ENCODE peak calls at places on chromosome 15, in six cellular contexts. One of them, this sample, is unnamed.

GRCh38 chr15:100714034-100714748 is 111.8 kb downstream of the ASB7 start:
- DNase-seq in hippocampal formation: no peak
- DNase-seq in upper lobe of right lung: no peak
- DNase-seq in Panc1: no peak
- DNase-seq in effector memory CD8-positive, alpha-beta T cell: no peak
- DNase-seq in NCI-H345: no peak
- DNase-seq in this sample: no peak

GRCh38 chr15:32014953-32015352 is 15.4 kb upstream of the CHRNA7 start:
- DNase-seq in hippocampal formation: no peak
- DNase-seq in NCI-H345: no peak
- DNase-seq in upper lobe of right lung: no peak
- DNase-seq in Panc1: no peak
- DNase-seq in effector memory CD8-positive, alpha-beta T cell: no peak
- DNase-seq in this sample: no peak

GRCh38 chr15:88834211-88834812 is 31.1 kb downstream of the ACAN start:
- DNase-seq in Panc1: no peak
- DNase-seq in NCI-H345: no peak
- DNase-seq in hippocampal formation: peak
- DNase-seq in effector memory CD8-positive, alpha-beta T cell: no peak
- DNase-seq in upper lobe of right lung: no peak
- DNase-seq in this sample: no peak

GRCh38 chr15:68113273-68113672 is 59.2 kb downstream of the PIAS1 start:
- DNase-seq in Panc1: no peak
- DNase-seq in hippocampal formation: no peak
- DNase-seq in upper lobe of right lung: no peak
- DNase-seq in NCI-H345: no peak
- DNase-seq in effector memory CD8-positive, alpha-beta T cell: no peak
- DNase-seq in this sample: no peak

GRCh38 chr15:80202641-80203360 is 49.2 kb downstream of the CTXND1 start:
- DNase-seq in effector memory CD8-positive, alpha-beta T cell: no peak
- DNase-seq in Panc1: no peak
- DNase-seq in upper lobe of right lung: no peak
- DNase-seq in hippocampal formation: no peak
- DNase-seq in NCI-H345: no peak
- DNase-seq in this sample: no peak

GRCh38 chr15:28243399-28243798 is 78.6 kb downstream of the HERC2 start:
- DNase-seq in NCI-H345: no peak
- DNase-seq in hippocampal formation: no peak
- DNase-seq in upper lobe of right lung: no peak
- DNase-seq in Panc1: no peak
- DNase-seq in effector memory CD8-positive, alpha-beta T cell: no peak
- DNase-seq in this sample: no peak

GRCh38 chr15:53446376-53446775 is 313.1 kb downstream of the WDR72 start:
- DNase-seq in hippocampal formation: no peak
- DNase-seq in NCI-H345: peak
- DNase-seq in Panc1: no peak
- DNase-seq in effector memory CD8-positive, alpha-beta T cell: no peak
- DNase-seq in upper lobe of right lung: no peak
- DNase-seq in this sample: no peak

GRCh38 chr15:89361451-89362202 is 27.0 kb upstream of the POLG start:
- DNase-seq in upper lobe of right lung: peak
- DNase-seq in effector memory CD8-positive, alpha-beta T cell: peak
- DNase-seq in NCI-H345: no peak
- DNase-seq in Panc1: no peak
- DNase-seq in hippocampal formation: no peak
- DNase-seq in this sample: peak

GRCh38 chr15:66293085-66293418 is 316 bp upstream of the DIS3L start:
- DNase-seq in NCI-H345: no peak
- DNase-seq in upper lobe of right lung: no peak
- DNase-seq in effector memory CD8-positive, alpha-beta T cell: no peak
- DNase-seq in Panc1: no peak
- DNase-seq in hippocampal formation: no peak
- DNase-seq in this sample: peak

GRCh38 chr15:33699691-33700447 is 268.4 kb upstream of the CHRM5 start:
- DNase-seq in Panc1: no peak
- DNase-seq in effector memory CD8-positive, alpha-beta T cell: no peak
- DNase-seq in hippocampal formation: no peak
- DNase-seq in NCI-H345: no peak
- DNase-seq in upper lobe of right lung: no peak
- DNase-seq in this sample: peak

GRCh38 chr15:94704421-94704820 is 473.1 kb downstream of the MCTP2 start:
- DNase-seq in NCI-H345: no peak
- DNase-seq in Panc1: no peak
- DNase-seq in hippocampal formation: no peak
- DNase-seq in effector memory CD8-positive, alpha-beta T cell: no peak
- DNase-seq in upper lobe of right lung: no peak
- DNase-seq in this sample: no peak

GRCh38 chr15:89129816-89130134 is 41.5 kb downstream of the ABHD2 start:
- DNase-seq in Panc1: no peak
- DNase-seq in NCI-H345: no peak
- DNase-seq in hippocampal formation: no peak
- DNase-seq in effector memory CD8-positive, alpha-beta T cell: no peak
- DNase-seq in upper lobe of right lung: no peak
- DNase-seq in this sample: no peak

GRCh38 chr15:92819312-92820232 is 80.6 kb upstream of the CHD2 start:
- DNase-seq in Panc1: no peak
- DNase-seq in NCI-H345: peak
- DNase-seq in hippocampal formation: peak
- DNase-seq in upper lobe of right lung: no peak
- DNase-seq in effector memory CD8-positive, alpha-beta T cell: no peak
- DNase-seq in this sample: no peak

GRCh38 chr15:37028609-37029287 is 71.6 kb downstream of the MEIS2 start:
- DNase-seq in upper lobe of right lung: no peak
- DNase-seq in NCI-H345: no peak
- DNase-seq in hippocampal formation: no peak
- DNase-seq in effector memory CD8-positive, alpha-beta T cell: no peak
- DNase-seq in Panc1: no peak
- DNase-seq in this sample: no peak

GRCh38 chr15:90956551-90957104 is 1.9 kb downstream of the RCCD1 start:
- DNase-seq in effector memory CD8-positive, alpha-beta T cell: peak
- DNase-seq in hippocampal formation: peak
- DNase-seq in NCI-H345: no peak
- DNase-seq in Panc1: no peak
- DNase-seq in upper lobe of right lung: peak
- DNase-seq in this sample: peak

This sample was measured in SW 1271.